ENCODE peak calls at places on chromosomes 5 and 9, in four cellular contexts. D, M, L and H are unnamed samples.

GRCh38 chr5:37615184-37615583 is 224.7 kb downstream of the GDNF start:
- DNase-seq in D (no peak), M (no peak), L (no peak), H (no peak)

GRCh38 chr5:160548949-160549665 is 127.5 kb downstream of the PTTG1 start:
- DNase-seq in D (no peak), M (no peak), L (no peak), H (no peak)

GRCh38 chr9:468766-469496 is 254.3 kb downstream of the DOCK8 start:
- DNase-seq in D (peak), M (no peak), L (no peak), H (no peak)

GRCh38 chr5:160837211-160837610 is 14.8 kb downstream of the ATP10B start:
- DNase-seq in D (no peak), M (no peak), L (no peak), H (no peak)

GRCh38 chr9:132042324-132042723 is 37.3 kb downstream of the MED27 start:
- DNase-seq in D (no peak), M (peak), L (peak), H (no peak)

GRCh38 chr9:91320299-91320698 is 41.4 kb downstream of the AUH start:
- DNase-seq in D (no peak), M (no peak), L (no peak), H (no peak)

GRCh38 chr9:8070779-8071444 is 271.3 kb upstream of the DMAC1 start:
- DNase-seq in D (no peak), M (peak), L (no peak), H (peak)

GRCh38 chr5:140587495-140587894 is 22.9 kb downstream of the SLC35A4 start:
- DNase-seq in D (no peak), M (no peak), L (no peak), H (no peak)

GRCh38 chr9:122807271-122807900 is 7.5 kb downstream of the OR1K1 start:
- DNase-seq in D (no peak), M (no peak), L (no peak), H (no peak)

GRCh38 chr9:132742821-132743311 is 72.6 kb downstream of the GTF3C4 start:
- DNase-seq in D (no peak), M (no peak), L (no peak), H (peak)

GRCh38 chr9:131394464-131395026 is 659 bp downstream of the PRRC2B start:
- DNase-seq in D (peak), M (no peak), L (no peak), H (peak)

GRCh38 chr5:55865831-55866230 is 14.7 kb downstream of the IL31RA start:
- DNase-seq in D (no peak), M (peak), L (no peak), H (no peak)

GRCh38 chr5:11851402-11851801 is 52.8 kb downstream of the CTNND2 start:
- DNase-seq in D (no peak), M (peak), L (no peak), H (no peak)

GRCh38 chr9:96501981-96502833 is 52.2 kb downstream of the HABP4 start:
- DNase-seq in D (no peak), M (no peak), L (no peak), H (no peak)

GRCh38 chr5:141050622-141051525 is at the start of gene PCDHB1:
- DNase-seq in D (no peak), M (peak), L (no peak), H (peak)

GRCh38 chr5:82766216-82766615 is 311.0 kb downstream of the TMEM167A start:
- DNase-seq in D (no peak), M (no peak), L (no peak), H (no peak)

GRCh38 chr5:82307431-82307830 is 29.3 kb upstream of the RPS23 start:
- DNase-seq in D (no peak), M (peak), L (no peak), H (no peak)

GRCh38 chr9:33167949-33168535 is 906 bp upstream of the B4GALT1 start:
- DNase-seq in D (no peak), M (peak), L (no peak), H (no peak)